ENCODE peak calls at places on chromosomes 3 and 15, in nine cellular contexts. One of them, this sample, is unnamed.

GRCh38 chr3:52244061-52244628 is 1.4 kb upstream of the PPM1M start:
- DNase-seq in activated CD8-positive, alpha-beta memory T cell treated with anti-CD3 and anti-CD28 coated beads for 24 hours: peak
- DNase-seq in NCI-H1436: no peak
- DNase-seq in left ventricle myocardium superior: no peak
- DNase-seq in neural crest cell: no peak
- DNase-seq in stimulated activated CD8-positive, alpha-beta memory T cell treated with anti-CD3 and anti-CD28 coated beads, Interleukin-7, amount 100 ng/mL, for 24 hours: no peak
- DNase-seq in NCI-H774: no peak
- DNase-seq in head of caudate nucleus: peak
- DNase-seq in ELR: peak
- DNase-seq in this sample: no peak

GRCh38 chr3:154314152-154314551 is 10.1 kb downstream of the DHX36 start:
- DNase-seq in activated CD8-positive, alpha-beta memory T cell treated with anti-CD3 and anti-CD28 coated beads for 24 hours: no peak
- DNase-seq in NCI-H1436: no peak
- DNase-seq in left ventricle myocardium superior: no peak
- DNase-seq in neural crest cell: no peak
- DNase-seq in stimulated activated CD8-positive, alpha-beta memory T cell treated with anti-CD3 and anti-CD28 coated beads, Interleukin-7, amount 100 ng/mL, for 24 hours: no peak
- DNase-seq in NCI-H774: no peak
- DNase-seq in head of caudate nucleus: no peak
- DNase-seq in ELR: no peak
- DNase-seq in this sample: no peak

GRCh38 chr3:67486883-67487282 is 167.5 kb downstream of the SUCLG2 start:
- DNase-seq in activated CD8-positive, alpha-beta memory T cell treated with anti-CD3 and anti-CD28 coated beads for 24 hours: no peak
- DNase-seq in NCI-H1436: no peak
- DNase-seq in left ventricle myocardium superior: no peak
- DNase-seq in neural crest cell: no peak
- DNase-seq in stimulated activated CD8-positive, alpha-beta memory T cell treated with anti-CD3 and anti-CD28 coated beads, Interleukin-7, amount 100 ng/mL, for 24 hours: no peak
- DNase-seq in NCI-H774: no peak
- DNase-seq in head of caudate nucleus: no peak
- DNase-seq in ELR: no peak
- DNase-seq in this sample: no peak

GRCh38 chr3:47410801-47411646 is 30.2 kb downstream of the PTPN23 start:
- DNase-seq in activated CD8-positive, alpha-beta memory T cell treated with anti-CD3 and anti-CD28 coated beads for 24 hours: no peak
- DNase-seq in NCI-H1436: no peak
- DNase-seq in left ventricle myocardium superior: no peak
- DNase-seq in neural crest cell: no peak
- DNase-seq in stimulated activated CD8-positive, alpha-beta memory T cell treated with anti-CD3 and anti-CD28 coated beads, Interleukin-7, amount 100 ng/mL, for 24 hours: no peak
- DNase-seq in NCI-H774: no peak
- DNase-seq in head of caudate nucleus: no peak
- DNase-seq in ELR: no peak
- DNase-seq in this sample: no peak

GRCh38 chr3:55607844-55608243 is 120.7 kb upstream of the WNT5A start:
- DNase-seq in activated CD8-positive, alpha-beta memory T cell treated with anti-CD3 and anti-CD28 coated beads for 24 hours: no peak
- DNase-seq in NCI-H1436: no peak
- DNase-seq in left ventricle myocardium superior: no peak
- DNase-seq in neural crest cell: no peak
- DNase-seq in stimulated activated CD8-positive, alpha-beta memory T cell treated with anti-CD3 and anti-CD28 coated beads, Interleukin-7, amount 100 ng/mL, for 24 hours: no peak
- DNase-seq in NCI-H774: no peak
- DNase-seq in head of caudate nucleus: no peak
- DNase-seq in ELR: no peak
- DNase-seq in this sample: no peak

GRCh38 chr3:102085431-102086226 is 236.3 kb downstream of the NFKBIZ start:
- DNase-seq in activated CD8-positive, alpha-beta memory T cell treated with anti-CD3 and anti-CD28 coated beads for 24 hours: no peak
- DNase-seq in NCI-H1436: no peak
- DNase-seq in left ventricle myocardium superior: no peak
- DNase-seq in neural crest cell: no peak
- DNase-seq in stimulated activated CD8-positive, alpha-beta memory T cell treated with anti-CD3 and anti-CD28 coated beads, Interleukin-7, amount 100 ng/mL, for 24 hours: no peak
- DNase-seq in NCI-H774: no peak
- DNase-seq in head of caudate nucleus: no peak
- DNase-seq in ELR: no peak
- DNase-seq in this sample: no peak

GRCh38 chr3:69354948-69355347 is 30.9 kb downstream of the FRMD4B start:
- DNase-seq in activated CD8-positive, alpha-beta memory T cell treated with anti-CD3 and anti-CD28 coated beads for 24 hours: no peak
- DNase-seq in NCI-H1436: no peak
- DNase-seq in left ventricle myocardium superior: no peak
- DNase-seq in neural crest cell: no peak
- DNase-seq in stimulated activated CD8-positive, alpha-beta memory T cell treated with anti-CD3 and anti-CD28 coated beads, Interleukin-7, amount 100 ng/mL, for 24 hours: no peak
- DNase-seq in NCI-H774: no peak
- DNase-seq in head of caudate nucleus: no peak
- DNase-seq in ELR: peak
- DNase-seq in this sample: no peak

GRCh38 chr15:67109141-67110034 is 44.0 kb downstream of the SMAD3 start:
- DNase-seq in activated CD8-positive, alpha-beta memory T cell treated with anti-CD3 and anti-CD28 coated beads for 24 hours: no peak
- DNase-seq in NCI-H1436: no peak
- DNase-seq in left ventricle myocardium superior: peak
- DNase-seq in neural crest cell: no peak
- DNase-seq in stimulated activated CD8-positive, alpha-beta memory T cell treated with anti-CD3 and anti-CD28 coated beads, Interleukin-7, amount 100 ng/mL, for 24 hours: no peak
- DNase-seq in NCI-H774: no peak
- DNase-seq in head of caudate nucleus: peak
- DNase-seq in ELR: peak
- DNase-seq in this sample: no peak

GRCh38 chr3:11591006-11591360 is 52.7 kb downstream of the VGLL4 start:
- DNase-seq in activated CD8-positive, alpha-beta memory T cell treated with anti-CD3 and anti-CD28 coated beads for 24 hours: no peak
- DNase-seq in NCI-H1436: no peak
- DNase-seq in left ventricle myocardium superior: no peak
- DNase-seq in neural crest cell: no peak
- DNase-seq in stimulated activated CD8-positive, alpha-beta memory T cell treated with anti-CD3 and anti-CD28 coated beads, Interleukin-7, amount 100 ng/mL, for 24 hours: no peak
- DNase-seq in NCI-H774: no peak
- DNase-seq in head of caudate nucleus: no peak
- DNase-seq in ELR: peak
- DNase-seq in this sample: no peak

GRCh38 chr15:42146551-42147430 is 9.6 kb downstream of the PLA2G4F start:
- DNase-seq in activated CD8-positive, alpha-beta memory T cell treated with anti-CD3 and anti-CD28 coated beads for 24 hours: no peak
- DNase-seq in NCI-H1436: no peak
- DNase-seq in left ventricle myocardium superior: no peak
- DNase-seq in neural crest cell: no peak
- DNase-seq in stimulated activated CD8-positive, alpha-beta memory T cell treated with anti-CD3 and anti-CD28 coated beads, Interleukin-7, amount 100 ng/mL, for 24 hours: no peak
- DNase-seq in NCI-H774: no peak
- DNase-seq in head of caudate nucleus: no peak
- DNase-seq in ELR: no peak
- DNase-seq in this sample: no peak

GRCh38 chr3:112074616-112075497 is 11.3 kb upstream of the C3orf52 start:
- DNase-seq in activated CD8-positive, alpha-beta memory T cell treated with anti-CD3 and anti-CD28 coated beads for 24 hours: peak
- DNase-seq in NCI-H1436: no peak
- DNase-seq in left ventricle myocardium superior: no peak
- DNase-seq in neural crest cell: no peak
- DNase-seq in stimulated activated CD8-positive, alpha-beta memory T cell treated with anti-CD3 and anti-CD28 coated beads, Interleukin-7, amount 100 ng/mL, for 24 hours: no peak
- DNase-seq in NCI-H774: no peak
- DNase-seq in head of caudate nucleus: no peak
- DNase-seq in ELR: peak
- DNase-seq in this sample: peak

GRCh38 chr3:168865022-168865551 is 769.4 kb upstream of the GOLIM4 start:
- DNase-seq in activated CD8-positive, alpha-beta memory T cell treated with anti-CD3 and anti-CD28 coated beads for 24 hours: no peak
- DNase-seq in NCI-H1436: peak
- DNase-seq in left ventricle myocardium superior: no peak
- DNase-seq in neural crest cell: peak
- DNase-seq in stimulated activated CD8-positive, alpha-beta memory T cell treated with anti-CD3 and anti-CD28 coated beads, Interleukin-7, amount 100 ng/mL, for 24 hours: no peak
- DNase-seq in NCI-H774: peak
- DNase-seq in head of caudate nucleus: no peak
- DNase-seq in ELR: peak
- DNase-seq in this sample: no peak

GRCh38 chr15:72174551-72175165 is 22.9 kb downstream of the GRAMD2A start:
- DNase-seq in activated CD8-positive, alpha-beta memory T cell treated with anti-CD3 and anti-CD28 coated beads for 24 hours: no peak
- DNase-seq in NCI-H1436: no peak
- DNase-seq in left ventricle myocardium superior: no peak
- DNase-seq in neural crest cell: no peak
- DNase-seq in stimulated activated CD8-positive, alpha-beta memory T cell treated with anti-CD3 and anti-CD28 coated beads, Interleukin-7, amount 100 ng/mL, for 24 hours: no peak
- DNase-seq in NCI-H774: no peak
- DNase-seq in head of caudate nucleus: no peak
- DNase-seq in ELR: no peak
- DNase-seq in this sample: no peak

GRCh38 chr15:99704444-99704838 is 28.8 kb downstream of the LYSMD4 start:
- DNase-seq in activated CD8-positive, alpha-beta memory T cell treated with anti-CD3 and anti-CD28 coated beads for 24 hours: no peak
- DNase-seq in NCI-H1436: peak
- DNase-seq in left ventricle myocardium superior: no peak
- DNase-seq in neural crest cell: peak
- DNase-seq in stimulated activated CD8-positive, alpha-beta memory T cell treated with anti-CD3 and anti-CD28 coated beads, Interleukin-7, amount 100 ng/mL, for 24 hours: no peak
- DNase-seq in NCI-H774: peak
- DNase-seq in head of caudate nucleus: no peak
- DNase-seq in ELR: peak
- DNase-seq in this sample: peak

GRCh38 chr3:133937061-133937686 is 41.5 kb upstream of the RAB6B start:
- DNase-seq in activated CD8-positive, alpha-beta memory T cell treated with anti-CD3 and anti-CD28 coated beads for 24 hours: peak
- DNase-seq in NCI-H1436: no peak
- DNase-seq in left ventricle myocardium superior: no peak
- DNase-seq in neural crest cell: no peak
- DNase-seq in stimulated activated CD8-positive, alpha-beta memory T cell treated with anti-CD3 and anti-CD28 coated beads, Interleukin-7, amount 100 ng/mL, for 24 hours: no peak
- DNase-seq in NCI-H774: no peak
- DNase-seq in head of caudate nucleus: peak
- DNase-seq in ELR: no peak
- DNase-seq in this sample: no peak

GRCh38 chr15:62067448-62068044 is 769 bp downstream of the C2CD4A start:
- DNase-seq in activated CD8-positive, alpha-beta memory T cell treated with anti-CD3 and anti-CD28 coated beads for 24 hours: peak
- DNase-seq in NCI-H1436: no peak
- DNase-seq in left ventricle myocardium superior: peak
- DNase-seq in neural crest cell: no peak
- DNase-seq in stimulated activated CD8-positive, alpha-beta memory T cell treated with anti-CD3 and anti-CD28 coated beads, Interleukin-7, amount 100 ng/mL, for 24 hours: no peak
- DNase-seq in NCI-H774: peak
- DNase-seq in head of caudate nucleus: no peak
- DNase-seq in ELR: peak
- DNase-seq in this sample: no peak

GRCh38 chr15:61315471-61315870 is 86.4 kb upstream of the RORA start:
- DNase-seq in activated CD8-positive, alpha-beta memory T cell treated with anti-CD3 and anti-CD28 coated beads for 24 hours: no peak
- DNase-seq in NCI-H1436: no peak
- DNase-seq in left ventricle myocardium superior: no peak
- DNase-seq in neural crest cell: no peak
- DNase-seq in stimulated activated CD8-positive, alpha-beta memory T cell treated with anti-CD3 and anti-CD28 coated beads, Interleukin-7, amount 100 ng/mL, for 24 hours: no peak
- DNase-seq in NCI-H774: no peak
- DNase-seq in head of caudate nucleus: peak
- DNase-seq in ELR: no peak
- DNase-seq in this sample: no peak

GRCh38 chr3:99532246-99532645 is 106.1 kb upstream of the COL8A1 start:
- DNase-seq in activated CD8-positive, alpha-beta memory T cell treated with anti-CD3 and anti-CD28 coated beads for 24 hours: no peak
- DNase-seq in NCI-H1436: no peak
- DNase-seq in left ventricle myocardium superior: peak
- DNase-seq in neural crest cell: peak
- DNase-seq in stimulated activated CD8-positive, alpha-beta memory T cell treated with anti-CD3 and anti-CD28 coated beads, Interleukin-7, amount 100 ng/mL, for 24 hours: no peak
- DNase-seq in NCI-H774: no peak
- DNase-seq in head of caudate nucleus: peak
- DNase-seq in ELR: peak
- DNase-seq in this sample: no peak

GRCh38 chr3:67605377-67605776 is 49.0 kb downstream of the SUCLG2 start:
- DNase-seq in activated CD8-positive, alpha-beta memory T cell treated with anti-CD3 and anti-CD28 coated beads for 24 hours: no peak
- DNase-seq in NCI-H1436: no peak
- DNase-seq in left ventricle myocardium superior: no peak
- DNase-seq in neural crest cell: no peak
- DNase-seq in stimulated activated CD8-positive, alpha-beta memory T cell treated with anti-CD3 and anti-CD28 coated beads, Interleukin-7, amount 100 ng/mL, for 24 hours: no peak
- DNase-seq in NCI-H774: no peak
- DNase-seq in head of caudate nucleus: no peak
- DNase-seq in ELR: peak
- DNase-seq in this sample: no peak

This sample was measured in NCI-H2029.